ENCODE peak calls at places on chromosomes 11 and 22, in six cellular contexts. G, R, T, L, I and W are unnamed samples.
A peak's percentile ranks its signal among the peaks of the same experiment; 100 is the strongest.

GRCh38 chr11:8671651-8672062 is 10.8 kb downstream of the TRIM66 start:
- DNase-seq in I (peak; percentile 53), G (no peak), L (no peak), R (peak; percentile 45), T (no peak), W (no peak)

GRCh38 chr11:71212871-71213559 is 39.4 kb downstream of the SHANK2 start:
- DNase-seq in R (no peak), L (no peak), T (no peak), I (peak; percentile 78), G (no peak), W (no peak)

GRCh38 chr22:36430863-36431262 is 43.1 kb upstream of the MYH9 start:
- DNase-seq in L (peak; percentile 53), T (no peak), R (no peak), G (no peak), I (no peak), W (no peak)

GRCh38 chr11:75896843-75897419 is 81.9 kb downstream of the UVRAG start:
- DNase-seq in R (no peak), L (peak; percentile 41), G (no peak), I (no peak), T (no peak), W (no peak)

GRCh38 chr11:108934696-108935095 is 269.8 kb downstream of the DDX10 start:
- DNase-seq in R (no peak), L (no peak), G (no peak), I (no peak), T (no peak), W (no peak)

GRCh38 chr22:39317756-39318506 is 1.5 kb downstream of the RPL3 start:
- DNase-seq in T (no peak), I (no peak), R (no peak), G (no peak), L (no peak), W (no peak)

GRCh38 chr11:14904745-14905103 is 12.7 kb upstream of the CYP2R1 start:
- DNase-seq in T (no peak), I (peak; percentile 86), L (peak; percentile 64), G (peak; percentile 78), R (peak; percentile 67), W (peak; percentile 55)

GRCh38 chr22:42807185-42807584 is 49.9 kb downstream of the ARFGAP3 start:
- DNase-seq in I (no peak), R (no peak), T (no peak), L (no peak), G (no peak), W (no peak)

GRCh38 chr22:50621948-50622722 is 5.8 kb downstream of the ARSA start:
- DNase-seq in G (peak; percentile 63), R (no peak), L (no peak), T (peak; percentile 15), I (no peak), W (peak; percentile 40)

GRCh38 chr22:43570531-43571144 is 158.8 kb downstream of the MPPED1 start:
- DNase-seq in T (no peak), R (no peak), I (no peak), L (no peak), G (no peak), W (no peak)

GRCh38 chr22:41352058-41352457 is 29.7 kb upstream of the TEF start:
- DNase-seq in T (no peak), R (no peak), G (no peak), I (no peak), L (peak; percentile 56), W (no peak)

GRCh38 chr11:69510471-69511357 is 29.3 kb downstream of the LINC01488 start:
- DNase-seq in I (no peak), G (no peak), L (no peak), R (no peak), T (no peak), W (no peak)

GRCh38 chr22:39209756-39210155 is 35.0 kb downstream of the PDGFB start:
- DNase-seq in G (no peak), R (no peak), L (no peak), I (no peak), T (no peak), W (no peak)

GRCh38 chr22:36815558-36816337 is 1.1 kb downstream of the PVALB start:
- DNase-seq in R (no peak), L (no peak), T (no peak), I (no peak), G (no peak), W (no peak)

GRCh38 chr11:102950622-102951081 is 4.9 kb downstream of the MMP13 start:
- DNase-seq in I (no peak), R (no peak), T (no peak), L (peak; percentile 11), G (no peak), W (no peak)

GRCh38 chr11:60756307-60757032 is at the start of gene MS4A15:
- DNase-seq in I (no peak), L (peak; percentile 53), G (no peak), T (no peak), R (no peak), W (no peak)

GRCh38 chr22:19121631-19122142 is 525 bp downstream of the DGCR2 start:
- DNase-seq in I (peak; percentile 77), R (peak; percentile 21), L (peak; percentile 19), G (peak; percentile 65), T (no peak), W (peak; percentile 50)

GRCh38 chr11:89381094-89381493 is 110.1 kb downstream of the NOX4 start:
- DNase-seq in R (no peak), I (no peak), G (no peak), T (no peak), L (peak; percentile 7), W (no peak)

GRCh38 chr11:121244861-121245260 is 47.7 kb upstream of the SC5D start:
- DNase-seq in G (no peak), T (no peak), R (no peak), I (no peak), L (no peak), W (no peak)

GRCh38 chr11:111605681-111606080 is 3.4 kb downstream of the SIK2 start:
- DNase-seq in R (no peak), G (no peak), I (no peak), T (no peak), L (no peak), W (no peak)

GRCh38 chr11:118918686-118919280 is 6.9 kb downstream of the BCL9L start:
- DNase-seq in G (no peak), I (no peak), R (no peak), T (no peak), L (peak; percentile 71), W (no peak)

GRCh38 chr22:21811982-21812381 is 55.5 kb downstream of the MAPK1 start:
- DNase-seq in G (no peak), T (no peak), R (no peak), L (no peak), I (no peak), W (no peak)

GRCh38 chr11:2891901-2892214 is 6.3 kb upstream of the CDKN1C start:
- DNase-seq in T (no peak), I (peak; percentile 87), R (no peak), L (no peak), G (peak; percentile 82), W (no peak)

GRCh38 chr11:64267207-64267945 is 16.0 kb downstream of the PLCB3 start:
- DNase-seq in G (no peak), T (no peak), R (no peak), I (no peak), L (no peak), W (no peak)

GRCh38 chr11:103491777-103492176 is 382.6 kb downstream of the DYNC2H1 start:
- DNase-seq in G (no peak), R (no peak), I (no peak), T (no peak), L (peak; percentile 6), W (no peak)

GRCh38 chr22:29199702-29200400 is 5.8 kb upstream of the EMID1 start:
- DNase-seq in L (no peak), R (no peak), G (no peak), I (no peak), T (no peak), W (no peak)

GRCh38 chr22:47621253-47621652 is 858.8 kb downstream of the TBC1D22A start:
- DNase-seq in T (no peak), I (no peak), G (no peak), L (no peak), R (no peak), W (no peak)

GRCh38 chr11:33257897-33258630 is 883 bp downstream of the HIPK3 start:
- DNase-seq in I (peak; percentile 88), L (peak; percentile 87), G (peak; percentile 81), R (peak; percentile 83), T (no peak), W (peak; percentile 85)
- TF ChIP-seq POLR2A in I (peak; percentile 88), L (peak; percentile 38), G (peak; percentile 62), R (peak; percentile 78), T (peak; percentile 86), W (peak; percentile 60)

DNA sequence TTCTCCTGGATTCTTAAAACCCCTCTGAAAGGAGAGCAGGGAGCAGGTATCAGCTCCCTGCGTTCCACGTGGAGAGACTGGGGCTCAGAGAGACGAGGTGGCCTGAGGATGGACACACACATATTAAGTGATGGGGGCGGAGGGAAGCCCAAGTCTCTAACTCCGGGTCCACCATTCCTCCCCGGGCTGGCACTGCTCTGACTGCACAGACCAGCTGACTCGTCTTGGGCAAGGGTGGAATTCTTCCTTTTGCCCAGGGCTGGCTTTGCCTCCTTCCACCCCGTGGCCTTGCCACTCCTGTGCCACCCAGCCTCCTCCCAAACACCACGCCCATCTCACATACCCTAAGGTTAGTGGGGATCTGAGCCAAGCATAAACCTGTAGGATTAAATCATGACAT is 65.0 kb downstream of the BUD13 start:
- DNase-seq in I (no peak), L (no peak), R (no peak), T (no peak), G (no peak), W (no peak)
- H3K4me3 ChIP-seq in I (no peak overlapping the region), L (no peak overlapping the region), R (no peak overlapping the region), T (no peak overlapping the region), G (no peak overlapping the region), W (no peak overlapping the region)

GRCh38 chr11:93712678-93713077 is 28.6 kb downstream of the TAF1D start:
- DNase-seq in G (no peak), T (no peak), R (no peak), L (no peak), I (no peak), W (no peak)
- H3K4me1 ChIP-seq in G (no peaks in the 10 kb centered on the region), T (peaks cover 3% of the 10 kb centered on the region), R (no peaks in the 10 kb centered on the region), L (no peaks in the 10 kb centered on the region), I (no peaks in the 10 kb centered on the region), W (no peaks in the 10 kb centered on the region)

GRCh38 chr11:126104420-126104819 is 41.8 kb upstream of the CDON start:
- DNase-seq in G (no peak), L (no peak), I (no peak), T (no peak), R (no peak), W (no peak)
- TF ChIP-seq POLR2A in G (no peak), L (no peak), I (no peak), T (no peak), R (no peak), W (no peak)

GRCh38 chr11:35464308-35464707 is 45.0 kb upstream of the SLC1A2 start:
- DNase-seq in T (no peak), G (no peak), I (no peak), L (no peak), R (no peak), W (no peak)

GRCh38 chr11:35458846-35459245 is 39.5 kb upstream of the SLC1A2 start:
- DNase-seq in L (no peak), G (no peak), I (no peak), T (no peak), R (no peak), W (no peak)

GRCh38 chr11:35466058-35466457 is 46.7 kb upstream of the SLC1A2 start:
- DNase-seq in I (no peak), R (no peak), T (no peak), L (no peak), G (no peak), W (no peak)

GRCh38 chr11:35461917-35462316 is 42.6 kb upstream of the SLC1A2 start:
- DNase-seq in L (no peak), G (no peak), I (no peak), R (no peak), T (no peak), W (no peak)

GRCh38 chr11:35463211-35463810 is 44.0 kb upstream of the SLC1A2 start:
- DNase-seq in T (no peak), I (no peak), G (no peak), R (no peak), L (no peak), W (no peak)
- H3K4me3 ChIP-seq in T (no peak overlapping the region), I (no peak overlapping the region), G (no peak overlapping the region), R (no peak overlapping the region), L (no peak overlapping the region), W (no peak overlapping the region)